ENCODE peak calls at places on chromosomes 3 and 15, in five cellular contexts. N is A673, O is anterior cingulate cortex, T is MV-4-11, R is substantia nigra. P is an unnamed sample.
A peak's percentile ranks its signal among the peaks of the same experiment; 100 is the strongest.

GRCh38 chr3:15803913-15804312 is 6.1 kb upstream of the ANKRD28 start:
- DNase-seq in N (no peak), O (no peak), T (no peak), R (no peak), P (no peak)

GRCh38 chr15:29128671-29129070 is 141.0 kb downstream of the NSMCE3 start:
- DNase-seq in N (no peak), O (no peak), T (no peak), R (no peak), P (no peak)

GRCh38 chr15:44666208-44667038 is 3.0 kb upstream of the SPG11 start:
- DNase-seq in N (no peak), O (no peak), T (peak; percentile 60), R (no peak), P (no peak)

GRCh38 chr15:89576417-89576773 is 1.1 kb downstream of the TICRR start:
- DNase-seq in N (peak; percentile 7), O (no peak), T (no peak), R (no peak), P (no peak)

GRCh38 chr3:98731720-98732238 is 31.4 kb upstream of the ST3GAL6 start:
- DNase-seq in N (no peak), O (no peak), T (no peak), R (no peak), P (no peak)

GRCh38 chr15:70156781-70157261 is 59.1 kb upstream of the TLE3 start:
- DNase-seq in N (no peak), O (no peak), T (peak; percentile 44), R (peak; percentile 18), P (no peak)

GRCh38 chr3:64398431-64398830 is 173.2 kb upstream of the PRICKLE2 start:
- DNase-seq in N (peak; percentile 15), O (no peak), T (no peak), R (no peak), P (no peak)

GRCh38 chr15:75554717-75555116 is 24.4 kb downstream of the PTPN9 start:
- DNase-seq in N (no peak), O (no peak), T (no peak), R (no peak), P (no peak)

GRCh38 chr3:116863842-116864626 is 154.5 kb downstream of the TUSC7 start:
- DNase-seq in N (peak; percentile 65), O (peak; percentile 13), T (no peak), R (no peak), P (no peak)

GRCh38 chr15:90211440-90212168 is 10.5 kb downstream of the SEMA4B start:
- DNase-seq in N (peak; percentile 41), O (no peak), T (no peak), R (no peak), P (no peak)

GRCh38 chr3:141795311-141795710 is 32.1 kb downstream of the GRK7 start:
- DNase-seq in N (no peak), O (no peak), T (peak; percentile 60), R (no peak), P (no peak)

GRCh38 chr15:87710406-87710805 is 546.1 kb downstream of the NTRK3 start:
- DNase-seq in N (no peak), O (no peak), T (no peak), R (no peak), P (no peak)

GRCh38 chr15:70474682-70475438 is 288.5 kb downstream of the UACA start:
- DNase-seq in N (peak; percentile 89), O (no peak), T (peak; percentile 93), R (no peak), P (no peak)

GRCh38 chr15:51193979-51194378 is 99.3 kb upstream of the TNFAIP8L3 start:
- DNase-seq in N (no peak), O (no peak), T (no peak), R (no peak), P (no peak)

GRCh38 chr3:54691230-54691900 is 236.5 kb downstream of the LRTM1 start:
- DNase-seq in N (peak; percentile 17), O (no peak), T (no peak), R (no peak), P (no peak)

GRCh38 chr15:71385026-71385425 is 269.8 kb downstream of the THSD4 start:
- DNase-seq in N (no peak), O (no peak), T (no peak), R (no peak), P (no peak)

GRCh38 chr3:127132876-127133275 is 60.1 kb upstream of the PRR23E start:
- DNase-seq in N (no peak), O (no peak), T (no peak), R (no peak), P (no peak)

GRCh38 chr3:59043391-59043790 is 6.4 kb downstream of the CFAP20DC start:
- DNase-seq in N (no peak), O (no peak), T (no peak), R (no peak), P (no peak)

GRCh38 chr15:83653639-83654378 is at the start of gene ADAMTSL3:
- DNase-seq in N (peak; percentile 74), O (no peak), T (no peak), R (peak; percentile 44), P (no peak)

GRCh38 chr3:105786241-105786640 is 82.6 kb downstream of the CBLB start:
- DNase-seq in N (no peak), O (no peak), T (no peak), R (no peak), P (no peak)

GRCh38 chr3:55330355-55330754 is 156.8 kb downstream of the WNT5A start:
- DNase-seq in N (peak; percentile 0), O (no peak), T (no peak), R (no peak), P (no peak)

GRCh38 chr3:76369170-76369569 is 583.8 kb upstream of the ZNF717 start:
- DNase-seq in N (peak; percentile 44), O (no peak), T (peak; percentile 65), R (no peak), P (no peak)

GRCh38 chr3:111732248-111732879 is 126.7 kb upstream of the PHLDB2 start:
- DNase-seq in N (no peak), O (no peak), T (no peak), R (no peak), P (no peak)

P was measured in activated T-helper 2 cell treated with anti-CD3 and anti-CD28 coated beads, Interferon-gamma antibody, Interleukin-2, Interleukin-4, amounts not matched to agents 10 μg/mL and 5 μg/mL and 100 μg/mL, durations not matched to agents 14 hours and 24 hours and 36 hours.